ENCODE peak calls at places on chromosomes 3 and 15, in nine cellular contexts. F is right atrium auricular region; X is GM23248; J is IMR-90; D is cardiac fibroblast; W is naive thymus-derived CD4-positive, alpha-beta T cell; L is skeletal muscle cell; C is spleen; V is BJ. Z is an unnamed sample.

GRCh38 chr3:185308126-185308754 is 54.4 kb upstream of the EHHADH start:
- DNase-seq in W (peak; percentile 45), D (peak; percentile 85), J (peak; percentile 55), L (no peak), X (peak; percentile 56), C (no peak), F (no peak), V (no peak), Z (peak; percentile 51)

GRCh38 chr3:135017494-135017893 is 222.4 kb downstream of the EPHB1 start:
- DNase-seq in J (no peak), V (no peak), F (no peak), C (no peak), D (no peak), L (no peak), W (no peak), X (no peak), Z (no peak)

GRCh38 chr3:126676919-126677705 is 22.2 kb upstream of the TXNRD3 start:
- DNase-seq in J (peak; percentile 59), W (no peak), C (no peak), F (peak; percentile 32), D (peak; percentile 43), L (no peak), V (no peak), X (peak; percentile 84), Z (no peak)

GRCh38 chr15:26838742-26839460 is 28.0 kb upstream of the GABRA5 start:
- DNase-seq in C (no peak), D (no peak), X (peak; percentile 4), F (no peak), J (no peak), L (no peak), V (no peak), W (no peak), Z (no peak)

GRCh38 chr15:96878129-96878528 is 547.6 kb downstream of the NR2F2 start:
- DNase-seq in L (no peak), W (no peak), F (no peak), X (no peak), C (no peak), D (no peak), J (no peak), V (no peak), Z (no peak)

GRCh38 chr3:99755831-99756230 is 61.8 kb upstream of the CMSS1 start:
- DNase-seq in X (no peak), L (no peak), J (no peak), D (peak; percentile 50), F (no peak), W (no peak), C (no peak), V (no peak), Z (no peak)

GRCh38 chr15:74245342-74245931 is 9.3 kb downstream of the CCDC33 start:
- DNase-seq in F (no peak), C (no peak), W (no peak), X (peak; percentile 20), V (no peak), J (no peak), D (no peak), L (no peak), Z (no peak)

GRCh38 chr15:33608714-33609113 is 297.9 kb downstream of the RYR3 start:
- DNase-seq in W (no peak), X (peak; percentile 17), L (no peak), V (no peak), J (no peak), D (no peak), F (no peak), C (no peak), Z (no peak)

GRCh38 chr3:67521053-67521646 is 133.3 kb downstream of the SUCLG2 start:
- DNase-seq in V (no peak), X (no peak), W (no peak), C (no peak), F (no peak), J (no peak), L (no peak), D (no peak), Z (no peak)

GRCh38 chr3:8627949-8628348 is 16.6 kb downstream of the SSUH2 start:
- DNase-seq in V (no peak), X (no peak), C (no peak), J (no peak), L (no peak), F (no peak), D (no peak), W (no peak), Z (no peak)

GRCh38 chr15:41806291-41807181 is 21.4 kb upstream of the JMJD7 start:
- DNase-seq in D (no peak), F (no peak), L (no peak), V (no peak), W (no peak), X (no peak), C (no peak), J (no peak), Z (no peak)

GRCh38 chr3:31743690-31744089 is 211.0 kb downstream of the STT3B start:
- DNase-seq in L (no peak), X (no peak), V (no peak), C (no peak), F (no peak), D (no peak), J (peak; percentile 25), W (no peak), Z (no peak)

GRCh38 chr15:87967951-87968350 is 288.6 kb downstream of the NTRK3 start:
- DNase-seq in L (no peak), V (no peak), W (no peak), D (no peak), F (no peak), J (no peak), X (no peak), C (no peak), Z (no peak)

GRCh38 chr3:41117398-41117870 is 81.9 kb upstream of the CTNNB1 start:
- DNase-seq in W (peak; percentile 68), L (peak; percentile 64), C (peak; percentile 96), F (peak; percentile 92), D (peak; percentile 91), J (peak; percentile 88), V (peak; percentile 84), X (peak; percentile 13), Z (peak; percentile 99)

GRCh38 chr3:170201527-170201926 is 20.0 kb upstream of the PHC3 start:
- DNase-seq in W (no peak), F (no peak), C (no peak), D (no peak), X (no peak), V (no peak), L (no peak), J (no peak), Z (no peak)

GRCh38 chr15:84057714-84058331 is 177.8 kb upstream of the GOLGA6L4 start:
- DNase-seq in L (no peak), V (no peak), J (no peak), W (no peak), C (no peak), X (no peak), D (peak; percentile 30), F (no peak), Z (no peak)

GRCh38 chr3:131350506-131350905 is 31.1 kb upstream of the NUDT16 start:
- DNase-seq in J (peak; percentile 22), C (no peak), V (no peak), F (no peak), W (no peak), L (peak; percentile 26), X (peak; percentile 79), D (peak; percentile 60), Z (no peak)

GRCh38 chr3:139332092-139332491 is 11.7 kb upstream of the MRPS22 start:
- DNase-seq in D (no peak), J (no peak), L (no peak), F (no peak), X (no peak), V (no peak), W (no peak), C (no peak), Z (no peak)

GRCh38 chr3:43181202-43181910 is 75.5 kb upstream of the POMGNT2 start:
- DNase-seq in L (no peak), W (peak; percentile 33), D (no peak), F (no peak), J (no peak), C (no peak), X (no peak), V (no peak), Z (no peak)

GRCh38 chr3:151962891-151963290 is 89.4 kb downstream of the SUCNR1 start:
- DNase-seq in F (no peak), V (peak; percentile 16), W (no peak), L (no peak), X (no peak), J (no peak), C (no peak), D (no peak), Z (no peak)

GRCh38 chr3:184592411-184593200 is 31.0 kb downstream of the EPHB3 start:
- DNase-seq in D (no peak), X (no peak), C (no peak), L (peak; percentile 29), W (no peak), J (peak; percentile 24), F (no peak), V (peak; percentile 10), Z (no peak)

GRCh38 chr15:34783986-34784385 is 11.4 kb downstream of the ACTC1 start:
- DNase-seq in J (no peak), W (no peak), F (no peak), D (no peak), X (no peak), V (no peak), C (no peak), L (no peak), Z (no peak)

GRCh38 chr3:192836469-192836820 is 81.2 kb downstream of the MB21D2 start:
- DNase-seq in C (no peak), D (no peak), X (no peak), J (no peak), V (no peak), F (no peak), W (no peak), L (no peak), Z (no peak)
- H3K4me3 ChIP-seq in C (no peak overlapping the region), D (no peak overlapping the region), X (no peak overlapping the region), J (no peak overlapping the region), V (no peak overlapping the region), F (no peak overlapping the region), W (no peak overlapping the region), L (no peak overlapping the region), Z (no peak overlapping the region)

GRCh38 chr3:125052671-125053303 is 3.0 kb downstream of the HEG1 start:
- DNase-seq in J (peak; percentile 92), D (peak; percentile 99), W (no peak), C (peak; percentile 56), X (peak; percentile 95), V (peak; percentile 71), L (peak; percentile 71), F (no peak), Z (no peak)
- H3K4me3 ChIP-seq in J (peak overlapping the region; percentile 33), D (peak overlapping the region; percentile 61), W (peak overlapping the region; percentile 40), C (peak overlapping the region; percentile 31), X (peak overlapping the region; percentile 89), V (peak overlapping the region; percentile 80), L (peak overlapping the region; percentile 69), F (peak overlapping the region; percentile 87), Z (no peak overlapping the region)

GRCh38 chr15:90742082-90742481 is 24.9 kb downstream of the BLM start:
- DNase-seq in W (no peak), C (no peak), V (no peak), L (no peak), D (no peak), F (no peak), J (no peak), X (no peak), Z (no peak)
- H3K4me3 ChIP-seq in W (no peak overlapping the region), C (no peak overlapping the region), V (no peak overlapping the region), L (no peak overlapping the region), D (no peak overlapping the region), F (no peak overlapping the region), J (no peak overlapping the region), X (no peak overlapping the region), Z (no peak overlapping the region)

GRCh38 chr3:173109143-173109542 is 31.9 kb downstream of the SPATA16 start:
- DNase-seq in J (no peak), L (no peak), C (no peak), X (no peak), W (no peak), F (no peak), D (no peak), V (no peak), Z (no peak)

GRCh38 chr3:173111321-173111720 is 29.7 kb downstream of the SPATA16 start:
- DNase-seq in X (no peak), J (no peak), D (no peak), F (no peak), W (no peak), L (no peak), C (no peak), V (no peak), Z (no peak)
- H3K4me3 ChIP-seq in X (no peak overlapping the region), J (no peak overlapping the region), D (no peak overlapping the region), F (no peak overlapping the region), W (no peak overlapping the region), L (no peak overlapping the region), C (no peak overlapping the region), V (no peak overlapping the region), Z (no peak overlapping the region)